ENCODE peak calls at places on chromosomes 6 and 20, in four cellular contexts. Z is GM12878, L is WTC11, F is SK-N-SH. E is an unnamed sample.

GRCh38 chr20:7682916-7683315 is 257.3 kb downstream of the HAO1 start:
- DNase-seq in L (no peak), F (no peak), Z (no peak), E (no peak)

GRCh38 chr6:2578729-2579128 is 172.0 kb downstream of the MYLK4 start:
- DNase-seq in F (no peak), Z (no peak), L (no peak), E (peak)

GRCh38 chr6:26155066-26155925 is 68.1 kb downstream of the HFE start:
- DNase-seq in L (peak), F (peak), Z (no peak), E (no peak)

GRCh38 chr6:30091577-30092381 is 16.2 kb upstream of the RNF39 start:
- DNase-seq in F (no peak), L (no peak), Z (no peak), E (peak)

GRCh38 chr6:85866758-85867401 is 224.2 kb upstream of the SYNCRIP start:
- DNase-seq in Z (no peak), F (no peak), L (no peak), E (no peak)

GRCh38 chr20:4688342-4688741 is 33.4 kb upstream of the PRND start:
- DNase-seq in F (no peak), Z (no peak), L (no peak), E (no peak)

GRCh38 chr6:110054664-110055386 is 76.7 kb downstream of the GPR6 start:
- DNase-seq in Z (no peak), L (no peak), F (no peak), E (no peak)

GRCh38 chr6:70225052-70225451 is 77.8 kb downstream of the COL9A1 start:
- DNase-seq in F (no peak), Z (no peak), L (no peak), E (no peak)

GRCh38 chr20:24662286-24662685 is 192.9 kb downstream of the SYNDIG1 start:
- DNase-seq in Z (no peak), F (no peak), L (no peak), E (no peak)

GRCh38 chr6:139373928-139374356 is 506 bp downstream of the CITED2 start:
- DNase-seq in L (no peak), F (no peak), Z (no peak), E (no peak)

GRCh38 chr6:139374357-139375238 is at the start of gene CITED2:
- DNase-seq in L (peak), Z (peak), F (peak), E (peak)

GRCh38 chr6:139372326-139373153 is 1.9 kb downstream of the CITED2 start:
- DNase-seq in L (no peak), F (no peak), Z (no peak), E (peak)

GRCh38 chr6:139371421-139372253 is 2.8 kb downstream of the CITED2 start:
- DNase-seq in Z (no peak), L (no peak), F (no peak), E (peak)

GRCh38 chr6:139373154-139373927 is 1.1 kb downstream of the CITED2 start:
- DNase-seq in F (peak), Z (peak), L (peak), E (peak)
- TF ChIP-seq USF2 in F (no peak), Z (no peak), L (no peak), E (no peak)

GRCh38 chr20:16491277-16491912 is 81.9 kb downstream of the KIF16B start:
- DNase-seq in L (no peak), Z (peak), F (no peak), E (peak)
- TF ChIP-seq USF2 in L (no peak), Z (no peak), F (no peak), E (no peak)

DNA sequence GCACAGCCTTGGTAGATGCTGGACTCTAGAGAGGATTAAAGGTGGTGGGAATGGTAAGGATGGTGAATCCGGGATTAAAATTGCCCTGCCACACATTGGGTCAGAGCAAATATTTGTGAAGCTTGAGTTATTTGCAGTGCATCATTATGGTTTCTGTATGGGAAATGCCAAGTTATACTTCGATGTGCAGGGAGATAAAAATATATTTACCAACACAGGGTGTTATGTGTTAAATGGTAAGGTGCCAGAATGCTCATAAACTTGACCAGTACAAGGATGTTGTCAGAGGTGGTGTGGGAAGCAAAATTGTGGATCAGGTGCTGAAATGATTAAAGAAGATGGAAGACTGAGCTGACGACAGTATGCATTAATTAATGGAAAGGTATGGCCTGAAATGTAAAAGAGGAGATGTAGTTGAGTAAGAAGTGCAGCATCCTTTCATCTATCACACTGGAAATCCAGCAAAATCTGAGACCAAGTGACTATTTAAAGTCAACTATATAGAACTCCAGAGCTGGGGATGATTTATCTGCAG is 262.3 kb downstream of the ADGB start:
- DNase-seq in L (no peak), Z (no peak), F (no peak), E (no peak)
- TF ChIP-seq USF2 in L (no peak), Z (no peak), F (no peak), E (no peak)

GRCh38 chr6:137830562-137830961 is 36.5 kb upstream of the TNFAIP3 start:
- DNase-seq in L (no peak), F (no peak), Z (no peak), E (no peak)
- TF ChIP-seq USF2 in L (no peak), F (no peak), Z (no peak), E (no peak)

E was measured in IMR-90.